ENCODE peak calls at places on chromosomes 12 and 14, in eight cellular contexts. Q, T, O, G, X, S, Z and I are unnamed samples.

GRCh38 chr12:95059984-95060383 is 13.4 kb downstream of the NR2C1 start:
- DNase-seq in O (no peak), X (no peak), G (no peak), Z (no peak), T (no peak), S (no peak), Q (no peak), I (no peak)

GRCh38 chr14:100580316-100581227 is 6.6 kb downstream of the BEGAIN start:
- DNase-seq in T (no peak), Q (no peak), Z (peak), O (no peak), X (no peak), S (no peak), G (peak), I (no peak)

GRCh38 chr12:115691123-115691522 is 586.4 kb downstream of the MED13L start:
- DNase-seq in Z (no peak), O (no peak), S (no peak), X (no peak), Q (no peak), T (no peak), G (no peak), I (no peak)

GRCh38 chr12:108004368-108004767 is 124.7 kb upstream of the WSCD2 start:
- DNase-seq in G (peak), O (no peak), Z (no peak), Q (no peak), X (peak), S (no peak), T (no peak), I (no peak)

GRCh38 chr12:117874842-117875434 is 93.9 kb downstream of the KSR2 start:
- DNase-seq in Z (peak), X (peak), T (peak), G (peak), S (peak), Q (peak), O (peak), I (peak)

GRCh38 chr14:88535149-88535548 is 19.7 kb downstream of the PTPN21 start:
- DNase-seq in Z (no peak), O (no peak), S (no peak), G (peak), X (no peak), Q (no peak), T (no peak), I (no peak)

GRCh38 chr14:67514650-67515385 is 18.3 kb upstream of the PLEKHH1 start:
- DNase-seq in T (peak), G (peak), X (peak), S (peak), O (no peak), Z (peak), Q (peak), I (no peak)

GRCh38 chr14:61628192-61628591 is 67.1 kb upstream of the HIF1A start:
- DNase-seq in S (no peak), Z (no peak), O (no peak), G (no peak), T (no peak), X (no peak), Q (no peak), I (peak)

GRCh38 chr12:12683725-12684124 is 12.3 kb downstream of the GPR19 start:
- DNase-seq in Z (no peak), T (no peak), Q (no peak), X (no peak), O (no peak), G (peak), S (no peak), I (no peak)

GRCh38 chr12:125533434-125534029 is 468.3 kb downstream of the AACS start:
- DNase-seq in T (peak), G (peak), Q (peak), X (peak), Z (no peak), S (peak), O (no peak), I (peak)

GRCh38 chr14:88799522-88799921 is 6.8 kb upstream of the EML5 start:
- DNase-seq in Q (no peak), T (no peak), S (no peak), Z (no peak), O (no peak), X (no peak), G (no peak), I (no peak)

GRCh38 chr12:48454675-48455074 is 17.7 kb upstream of the ANP32D start:
- DNase-seq in G (no peak), X (no peak), Z (no peak), O (no peak), T (no peak), Q (no peak), S (no peak), I (no peak)

GRCh38 chr12:112294793-112295192 is 87.4 kb downstream of the HECTD4 start:
- DNase-seq in G (no peak), T (no peak), Z (no peak), X (no peak), Q (no peak), S (no peak), O (no peak), I (no peak)

GRCh38 chr14:67186789-67187188 is 2.5 kb upstream of the GARIN2 start:
- DNase-seq in T (no peak), G (no peak), Z (no peak), Q (no peak), O (no peak), X (no peak), S (no peak), I (no peak)

GRCh38 chr14:28608438-28608837 is 158.1 kb upstream of the FOXG1 start:
- DNase-seq in Z (no peak), O (no peak), S (no peak), X (no peak), G (no peak), T (no peak), Q (no peak), I (peak)

GRCh38 chr14:77598366-77599050 is 17.9 kb downstream of the SPTLC2 start:
- DNase-seq in Q (no peak), T (no peak), Z (no peak), O (no peak), S (no peak), X (no peak), G (no peak), I (no peak)

GRCh38 chr12:80044694-80045046 is 54.7 kb upstream of the OTOGL start:
- DNase-seq in S (no peak), Q (no peak), G (no peak), X (peak), O (no peak), Z (no peak), T (no peak), I (no peak)

GRCh38 chr14:52112336-52113018 is 43.6 kb upstream of the NID2 start:
- DNase-seq in O (no peak), Z (no peak), G (no peak), X (no peak), S (no peak), Q (no peak), T (no peak), I (no peak)

GRCh38 chr12:8829621-8830020 is 7.2 kb downstream of the A2ML1 start:
- DNase-seq in Q (no peak), S (no peak), X (no peak), Z (no peak), G (no peak), O (no peak), T (no peak), I (no peak)

GRCh38 chr12:117699118-117699517 is 269.7 kb downstream of the KSR2 start:
- DNase-seq in X (no peak), Q (no peak), S (no peak), O (no peak), Z (no peak), G (no peak), T (no peak), I (no peak)

GRCh38 chr14:33285902-33286700 is 347.4 kb downstream of the NPAS3 start:
- DNase-seq in Q (no peak), O (no peak), T (no peak), Z (no peak), S (no peak), G (no peak), X (no peak), I (no peak)

GRCh38 chr14:35412281-35413057 is 7.9 kb upstream of the NFKBIA start:
- DNase-seq in X (no peak), T (no peak), O (no peak), Q (no peak), G (no peak), S (no peak), Z (no peak), I (no peak)

GRCh38 chr12:117538032-117538690 is 176.7 kb upstream of the NOS1 start:
- DNase-seq in T (no peak), O (no peak), Q (no peak), X (no peak), G (peak), S (peak), Z (no peak), I (no peak)

GRCh38 chr14:92121207-92121669 is 268 bp downstream of the NDUFB1 start:
- DNase-seq in X (no peak), Q (peak), T (peak), S (no peak), Z (no peak), G (no peak), O (peak), I (no peak)

GRCh38 chr12:42474391-42474790 is 115.2 kb downstream of the PRICKLE1 start:
- DNase-seq in S (no peak), T (no peak), G (no peak), O (no peak), X (peak), Q (no peak), Z (no peak), I (no peak)

GRCh38 chr12:78600541-78600940 is 264.0 kb upstream of the SYT1 start:
- DNase-seq in T (peak), X (no peak), Q (no peak), G (no peak), O (no peak), Z (no peak), S (no peak), I (no peak)

GRCh38 chr14:102442241-102443211 is 67.0 kb downstream of the ANKRD9 start:
- DNase-seq in G (no peak), X (peak), Z (no peak), Q (no peak), T (no peak), O (no peak), S (no peak), I (no peak)

GRCh38 chr14:90726656-90727055 is 89.6 kb downstream of the TTC7B start:
- DNase-seq in Z (peak), O (peak), T (peak), G (peak), X (peak), S (peak), Q (peak), I (no peak)

GRCh38 chr14:36513451-36514277 is 6.4 kb downstream of the NKX2-1 start:
- DNase-seq in Q (no peak), G (peak), T (no peak), O (no peak), S (no peak), Z (no peak), X (no peak), I (no peak)

GRCh38 chr12:123398177-123398916 is 14.4 kb downstream of the KMT5A start:
- DNase-seq in Q (peak), O (peak), G (no peak), X (no peak), Z (peak), S (peak), T (peak), I (peak)

GRCh38 chr14:87332001-87332400 is 661.0 kb downstream of the GALC start:
- DNase-seq in T (no peak), G (no peak), Q (no peak), S (no peak), Z (no peak), O (no peak), X (peak), I (no peak)

GRCh38 chr12:6229823-6230222 is 29.6 kb downstream of the CD9 start:
- DNase-seq in X (no peak), T (peak), G (no peak), S (peak), Q (no peak), O (peak), Z (peak), I (peak)

GRCh38 chr14:60250318-60251035 is 1.5 kb downstream of the PPM1A start:
- DNase-seq in X (peak), S (no peak), G (no peak), T (no peak), Q (no peak), O (no peak), Z (no peak), I (no peak)

GRCh38 chr14:53144244-53144643 is 8.9 kb downstream of the DDHD1 start:
- DNase-seq in G (no peak), O (no peak), S (no peak), T (no peak), Z (no peak), X (no peak), Q (no peak), I (no peak)

GRCh38 chr12:108690799-108691153 is 40.5 kb downstream of the CORO1C start:
- DNase-seq in X (no peak), S (no peak), O (no peak), Z (no peak), G (no peak), Q (no peak), T (no peak), I (no peak)

GRCh38 chr12:131397493-131398181 is 313.3 kb upstream of the SFSWAP start:
- DNase-seq in G (peak), Q (no peak), O (no peak), X (no peak), S (no peak), Z (no peak), T (no peak), I (no peak)

DNA sequence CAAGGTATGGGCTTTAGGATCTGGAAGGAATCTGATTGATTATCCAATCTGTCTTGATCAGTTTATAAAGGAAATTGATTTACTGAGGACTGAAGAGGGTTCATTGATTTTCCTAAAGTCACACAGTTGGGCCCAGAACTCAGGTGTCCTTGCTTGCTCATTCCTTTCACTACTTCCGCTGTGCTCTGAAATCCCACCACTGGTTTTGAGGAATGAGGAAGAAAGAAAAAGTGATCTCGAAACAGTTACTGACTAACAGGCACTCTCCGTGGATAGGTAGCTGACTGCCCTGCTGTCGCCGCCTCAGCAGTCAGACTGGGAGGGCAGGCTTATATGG is at the start of gene FITM1:
- DNase-seq in X (no peak), T (no peak), G (no peak), Z (no peak), O (no peak), Q (no peak), S (no peak), I (no peak)
- H3K27ac ChIP-seq in X (no peak), T (no peak), G (no peak), Z (no peak), O (no peak), Q (peak), S (peak), I (no peak)

GRCh38 chr14:99192823-99193222 is 79.2 kb downstream of the BCL11B start:
- DNase-seq in Z (no peak), S (no peak), Q (no peak), O (no peak), G (no peak), T (no peak), X (no peak), I (no peak)

GRCh38 chr14:99189201-99189801 is 82.7 kb downstream of the BCL11B start:
- DNase-seq in Q (no peak), Z (no peak), S (no peak), G (no peak), X (no peak), O (no peak), T (peak), I (peak)

GRCh38 chr14:99188721-99189120 is 83.3 kb downstream of the BCL11B start:
- DNase-seq in S (no peak), G (peak), T (peak), Z (peak), Q (no peak), O (no peak), X (no peak), I (no peak)

GRCh38 chr14:99191663-99192621 is 80.1 kb downstream of the BCL11B start:
- DNase-seq in O (no peak), T (peak), Z (peak), G (no peak), X (peak), S (peak), Q (peak), I (no peak)

GRCh38 chr14:99190696-99191662 is 81.0 kb downstream of the BCL11B start:
- DNase-seq in Z (no peak), Q (no peak), O (no peak), S (no peak), X (peak), T (no peak), G (no peak), I (no peak)
- H3K27ac ChIP-seq in Z (peak), Q (peak), O (no peak), S (no peak), X (peak), T (no peak), G (no peak), I (peak)

DNA sequence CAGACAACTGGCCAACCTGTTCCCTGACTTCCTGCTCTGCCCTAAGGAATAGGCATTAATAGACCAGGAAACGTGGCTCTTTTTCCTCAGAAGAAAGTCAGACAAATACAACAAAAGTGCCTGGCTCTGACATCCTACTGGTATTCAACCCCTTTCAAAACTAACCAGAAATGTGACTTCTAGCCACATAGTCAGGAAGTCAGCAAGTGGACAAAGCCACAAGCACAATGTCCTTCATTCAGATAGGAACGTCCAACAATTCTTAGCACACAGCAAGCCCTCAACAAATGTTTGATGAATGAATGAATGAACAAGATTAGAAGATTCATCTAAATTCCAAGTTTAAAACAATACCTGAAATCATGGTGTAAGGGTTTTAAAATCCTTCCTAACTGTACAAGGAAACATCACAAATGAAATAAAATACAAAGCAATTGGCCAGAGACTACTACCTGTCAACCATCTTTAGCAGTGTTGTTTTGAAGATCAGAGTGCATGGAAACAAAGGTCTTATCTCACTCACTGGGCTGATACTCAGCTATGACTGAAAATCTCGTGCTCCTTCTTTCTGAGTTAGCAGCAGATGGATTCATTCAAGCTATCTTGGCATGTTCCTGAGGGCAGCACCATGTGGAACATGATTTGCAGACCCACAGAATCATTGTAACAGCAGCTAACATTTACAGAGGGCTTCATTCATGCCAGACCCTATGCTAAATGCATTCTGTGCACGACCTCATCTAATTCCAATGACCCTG is 16.5 kb downstream of the APPL2 start:
- DNase-seq in G (no peak), T (no peak), X (no peak), Z (no peak), S (no peak), O (no peak), Q (no peak), I (no peak)
- H3K27ac ChIP-seq in G (no peak), T (peak), X (no peak), Z (peak), S (no peak), O (no peak), Q (peak), I (no peak)

DNA sequence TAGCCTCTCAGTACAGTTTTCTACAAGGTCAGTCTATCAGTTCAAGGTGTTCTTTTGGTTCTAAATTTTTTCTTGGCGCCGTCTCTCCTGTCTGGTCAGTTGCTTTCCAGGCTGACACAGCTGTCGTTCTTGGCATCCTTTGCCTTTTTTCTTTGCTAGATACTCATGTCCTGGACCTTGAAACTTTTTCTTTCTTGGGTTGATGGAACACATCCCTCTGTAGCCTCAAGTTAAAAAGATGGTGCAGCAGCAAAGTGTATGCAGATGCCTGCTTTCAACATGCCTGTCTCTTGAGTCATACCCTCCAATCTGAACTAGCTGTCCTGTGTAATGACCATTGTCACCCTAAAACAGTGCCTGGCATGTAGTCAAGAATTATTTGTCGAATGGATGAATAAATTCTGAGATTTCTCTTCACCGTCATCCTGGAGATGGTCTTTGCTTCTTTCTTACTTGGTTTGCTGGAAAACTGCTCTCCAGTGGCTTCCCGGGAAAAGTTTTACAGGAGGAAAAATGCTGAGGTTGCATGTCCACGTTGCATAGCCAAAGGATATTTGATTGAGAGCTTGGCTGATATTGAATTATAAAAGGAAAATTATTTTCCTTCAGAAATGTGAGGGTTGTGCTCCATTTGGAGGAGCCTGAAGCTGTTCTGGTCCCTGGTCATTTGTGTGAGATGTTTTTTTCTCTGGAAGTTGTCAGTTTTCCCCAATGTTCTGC is 4.7 kb downstream of the NYNRIN start:
- DNase-seq in G (no peak), O (no peak), T (no peak), X (no peak), Q (peak), S (no peak), Z (no peak), I (no peak)
- H3K27ac ChIP-seq in G (no peak), O (no peak), T (no peak), X (no peak), Q (peak), S (no peak), Z (no peak), I (no peak)

GRCh38 chr12:119681139-119681538 is 13.2 kb downstream of the PRKAB1 start:
- DNase-seq in G (no peak), O (no peak), Z (no peak), T (no peak), Q (no peak), X (no peak), S (no peak), I (no peak)

GRCh38 chr12:119678459-119678858 is 10.5 kb downstream of the PRKAB1 start:
- DNase-seq in G (no peak), O (no peak), S (no peak), T (no peak), Z (no peak), Q (no peak), X (no peak), I (no peak)

GRCh38 chr12:119681953-119682352 is 14.0 kb downstream of the PRKAB1 start:
- DNase-seq in S (no peak), Q (no peak), G (no peak), X (no peak), O (no peak), Z (no peak), T (no peak), I (no peak)

GRCh38 chr12:119679081-119679480 is 11.1 kb downstream of the PRKAB1 start:
- DNase-seq in O (no peak), G (peak), Z (no peak), T (no peak), X (no peak), S (no peak), Q (peak), I (no peak)

DNA sequence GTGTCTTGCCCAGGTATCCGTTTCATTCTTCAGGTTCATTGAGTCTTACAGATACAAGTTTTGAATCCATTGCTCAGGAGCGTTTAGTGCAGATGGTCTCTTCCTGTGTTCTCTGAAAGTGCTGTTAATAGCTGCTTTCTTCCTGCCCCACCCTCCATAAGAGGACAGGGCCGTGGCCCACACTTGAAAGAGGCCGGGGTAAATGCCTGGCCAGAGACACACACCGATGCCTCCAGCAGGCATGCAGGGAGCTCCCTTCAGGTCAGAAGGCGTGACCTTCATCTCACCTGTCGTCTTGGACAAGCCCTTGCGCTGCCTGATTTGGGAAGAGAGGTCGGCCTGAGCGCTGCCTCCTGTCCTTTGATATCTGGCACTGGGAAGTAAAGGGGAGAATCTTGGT is 11.6 kb downstream of the PRKAB1 start:
- DNase-seq in X (no peak), G (peak), S (no peak), O (no peak), Q (no peak), Z (no peak), T (no peak), I (no peak)
- H3K27ac ChIP-seq in X (no peak), G (no peak), S (peak), O (no peak), Q (peak), Z (no peak), T (no peak), I (no peak)